ENCODE peak calls at places on chromosomes 11 and 22, in five cellular contexts. T is SK-N-SH, C is PC-3, U is GM23338, H is GM23248. V is an unnamed sample. For H3F3A and H3K9me2, the result is how much of the 10 kb centered on the place peaks cover.

GRCh38 chr22:43346521-43346929 is 3.4 kb upstream of the SCUBE1 start:
- DNase-seq in T (peak), C (peak), H (peak), U (peak), V (peak)

GRCh38 chr11:74683279-74683871 is 47.9 kb downstream of the CHRDL2 start:
- DNase-seq in C (no peak), U (peak), H (peak), T (peak), V (no peak)

GRCh38 chr11:12768731-12769673 is 94.8 kb downstream of the TEAD1 start:
- DNase-seq in H (no peak), T (no peak), U (no peak), C (peak), V (no peak)

GRCh38 chr11:33701302-33701701 is 676 bp upstream of the C11orf91 start:
- DNase-seq in C (peak), U (no peak), T (no peak), H (peak), V (peak)

GRCh38 chr22:44901301-44901700 is 108.5 kb downstream of the PHF21B start:
- DNase-seq in T (no peak), U (no peak), H (peak), C (no peak), V (no peak)

GRCh38 chr11:94853836-94854235 is 85.7 kb downstream of the AMOTL1 start:
- DNase-seq in C (no peak), U (no peak), T (no peak), H (no peak), V (no peak)

GRCh38 chr22:49983148-49984042 is 22.8 kb downstream of the PIM3 start:
- DNase-seq in C (no peak), T (peak), U (peak), H (no peak), V (no peak)

GRCh38 chr22:35399114-35399677 is 744 bp upstream of the MCM5 start:
- DNase-seq in C (no peak), U (peak), T (peak), H (peak), V (peak)

GRCh38 chr22:45218974-45219373 is 21.7 kb downstream of the KIAA0930 start:
- DNase-seq in T (peak), U (no peak), H (no peak), C (no peak), V (no peak)

GRCh38 chr11:34249439-34250073 is 108.3 kb downstream of the ABTB2 start:
- DNase-seq in C (no peak), H (no peak), U (no peak), T (no peak), V (no peak)

GRCh38 chr11:1224491-1225385 is 1.9 kb downstream of the MUC5B start:
- DNase-seq in C (peak), T (peak), U (peak), H (no peak), V (no peak)

GRCh38 chr22:32482708-32483107 is 8.1 kb downstream of the FBXO7 start:
- DNase-seq in H (peak), C (peak), U (no peak), T (no peak), V (no peak)

GRCh38 chr22:17972385-17973181 is 51.8 kb downstream of the MICAL3 start:
- DNase-seq in T (no peak), U (peak), C (peak), H (peak), V (no peak)

GRCh38 chr22:50292643-50293440 is 14.6 kb downstream of the PLXNB2 start:
- DNase-seq in T (no peak), U (no peak), C (no peak), H (no peak), V (no peak)

GRCh38 chr11:34790620-34791019 is 125.6 kb downstream of the APIP start:
- DNase-seq in T (no peak), H (no peak), C (peak), U (peak), V (no peak)

GRCh38 chr11:67351275-67352005 is 1.9 kb downstream of the POLD4 start:
- DNase-seq in C (peak), H (peak), U (peak), T (peak), V (peak)

GRCh38 chr22:46142548-46143490 is 7.5 kb upstream of the PPARA start:
- DNase-seq in H (no peak), U (no peak), C (no peak), T (no peak), V (no peak)

GRCh38 chr22:48836673-48837340 is 990.9 kb downstream of the BRD1 start:
- DNase-seq in U (no peak), H (no peak), T (no peak), C (no peak), V (no peak)

GRCh38 chr11:47338396-47339241 is 13.9 kb downstream of the MYBPC3 start:
- DNase-seq in C (no peak), U (no peak), H (no peak), T (no peak), V (no peak)

GRCh38 chr22:29254283-29254653 is 13.5 kb downstream of the RHBDD3 start:
- DNase-seq in C (no peak), U (no peak), H (no peak), T (peak), V (no peak)

GRCh38 chr11:67299471-67300191 is 3.7 kb upstream of the SSH3 start:
- DNase-seq in U (no peak), T (no peak), C (no peak), H (no peak), V (no peak)

GRCh38 chr11:20368441-20368840 is 4.9 kb downstream of the HTATIP2 start:
- DNase-seq in C (peak), U (no peak), H (peak), T (no peak), V (no peak)

GRCh38 chr11:34358666-34359547 is 1.1 kb upstream of the ABTB2 start:
- DNase-seq in H (peak), U (peak), T (peak), C (peak), V (peak)

GRCh38 chr11:79982185-79982584 is 541.4 kb upstream of the TENM4 start:
- DNase-seq in U (no peak), T (no peak), H (no peak), C (no peak), V (no peak)

GRCh38 chr11:36186797-36187196 is 102.4 kb downstream of the COMMD9 start:
- DNase-seq in U (no peak), H (no peak), T (no peak), C (no peak), V (no peak)

GRCh38 chr22:33568934-33569496 is 351.3 kb downstream of the LARGE1 start:
- DNase-seq in H (no peak), U (peak), C (no peak), T (no peak), V (peak)

GRCh38 chr11:22165799-22166548 is 26.9 kb upstream of the ANO5 start:
- DNase-seq in U (no peak), H (no peak), T (peak), C (no peak), V (no peak)

GRCh38 chr22:36404436-36404835 is 16.7 kb upstream of the MYH9 start:
- DNase-seq in T (no peak), H (no peak), U (no peak), C (no peak), V (no peak)

GRCh38 chr22:36405221-36405631 is 17.5 kb upstream of the MYH9 start:
- DNase-seq in H (no peak), U (no peak), T (no peak), C (no peak), V (peak)

GRCh38 chr22:36406139-36406538 is 18.4 kb upstream of the MYH9 start:
- DNase-seq in U (no peak), C (no peak), T (no peak), H (peak), V (peak)

GRCh38 chr22:36406721-36407120 is 19.0 kb upstream of the MYH9 start:
- DNase-seq in C (no peak), T (no peak), U (no peak), H (no peak), V (no peak)

DNA sequence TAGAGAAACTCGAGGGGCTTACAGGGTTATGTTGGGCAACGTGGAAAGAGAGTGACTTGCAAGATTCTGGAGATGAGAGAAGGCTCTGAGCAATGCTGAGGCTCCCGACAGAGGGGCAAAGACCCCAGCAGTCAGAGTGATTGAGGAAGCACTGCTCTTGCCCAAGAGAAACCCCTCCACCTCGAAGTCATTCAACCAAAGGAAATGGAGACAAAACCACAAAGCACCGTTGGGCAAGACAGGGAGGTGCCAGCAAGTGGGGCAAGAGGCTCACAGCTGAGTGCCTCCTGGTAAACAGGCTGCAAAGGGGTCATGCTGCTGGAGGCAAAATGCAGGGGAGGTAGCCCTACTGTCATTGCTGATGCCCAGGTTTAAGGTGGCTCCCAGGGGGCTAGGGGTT is 17.9 kb upstream of the MYH9 start:
- DNase-seq in H (peak), T (no peak), C (peak), U (no peak), V (peak)
- H3F3A ChIP-seq in H (under half), T (under half), C (under half), U (under half), V (under half)

GRCh38 chr11:121611242-121611641 is 158.5 kb upstream of the SORL1-AS1 start:
- DNase-seq in T (no peak), C (no peak), H (no peak), U (no peak), V (no peak)
- H3K9me2 ChIP-seq in T (under half), C (under half), H (under half), U (under half), V (under half)

GRCh38 chr22:41001722-41002122 is 50.5 kb downstream of the RBX1 start:
- DNase-seq in C (peak), U (no peak), H (peak), T (no peak), V (no peak)
- TF ChIP-seq EZH2phosphoT487 in C (no peak), U (no peak), H (no peak), T (no peak), V (no peak)

DNA sequence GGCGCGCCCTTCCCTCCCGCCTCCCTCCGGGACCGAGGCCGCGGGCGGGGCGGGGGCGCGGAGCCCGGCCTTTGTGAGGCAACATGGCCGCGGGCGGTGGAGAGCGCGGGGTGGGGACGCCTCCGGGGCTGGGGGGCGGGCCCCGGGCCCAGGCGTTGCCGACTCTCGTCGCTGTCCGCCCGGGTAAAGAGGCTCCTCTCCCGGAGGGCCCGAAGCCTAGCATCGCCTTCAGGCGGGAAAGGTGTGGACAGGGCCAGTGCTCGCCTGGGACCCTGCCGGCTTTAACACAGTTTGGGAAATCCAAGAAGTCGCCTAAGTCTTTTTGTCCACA is 369 bp downstream of the DGCR8 start:
- DNase-seq in U (peak), T (peak), C (peak), H (peak), V (peak)
- H3F3A ChIP-seq in U (under half), T (under half), C (under half), H (under half), V (under half)

GRCh38 chr11:65321828-65322495 is 7.3 kb downstream of the CDC42EP2 start:
- DNase-seq in H (no peak), U (no peak), T (peak), C (no peak), V (no peak)

GRCh38 chr11:65325435-65325834 is 8.2 kb upstream of the DPF2 start:
- DNase-seq in C (no peak), H (no peak), T (no peak), U (no peak), V (no peak)

GRCh38 chr11:65320386-65321075 is 5.9 kb downstream of the CDC42EP2 start:
- DNase-seq in H (no peak), C (no peak), U (no peak), T (no peak), V (no peak)

GRCh38 chr11:65321076-65321475 is 6.4 kb downstream of the CDC42EP2 start:
- DNase-seq in T (no peak), U (no peak), H (no peak), C (no peak), V (no peak)

DNA sequence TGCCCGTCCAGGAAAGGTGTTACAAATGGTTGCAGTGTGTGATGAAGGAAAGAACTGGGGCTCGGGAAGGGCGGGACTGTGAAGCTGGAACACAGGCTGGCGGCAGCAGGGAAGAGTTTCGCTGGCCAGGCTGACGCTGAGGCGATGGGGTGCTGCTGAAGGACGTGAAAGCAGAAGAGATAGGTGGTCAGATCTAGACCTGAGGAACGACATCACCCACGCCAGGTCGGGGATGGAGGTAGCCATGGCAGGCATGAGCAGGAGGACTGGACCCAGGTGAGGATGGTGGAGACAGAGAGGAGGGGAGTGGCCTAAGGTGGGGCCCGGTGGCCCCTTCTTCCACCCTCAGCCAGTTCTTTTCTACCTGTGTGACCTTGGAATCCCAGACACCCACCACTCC is 9.1 kb downstream of the CDC42EP2 start:
- DNase-seq in H (no peak), T (no peak), U (no peak), C (no peak), V (no peak)
- H3K9me2 ChIP-seq in H (under half), T (under half), U (under half), C (under half), V (under half)